ENCODE peak calls at places on chromosomes 7 and 10, in four cellular contexts. T, P, F and H are unnamed samples.

GRCh38 chr10:72108811-72109618 is 20.7 kb upstream of the SPOCK2 start:
- DNase-seq in F (no peak), P (no peak), T (no peak), H (no peak)

GRCh38 chr7:17255930-17256329 is 42.5 kb upstream of the AHR start:
- DNase-seq in P (no peak), F (no peak), T (no peak), H (no peak)

GRCh38 chr7:84637568-84638338 is 443.2 kb upstream of the SEMA3A start:
- DNase-seq in T (peak; percentile 35), F (no peak), P (peak; percentile 94), H (no peak)

GRCh38 chr7:97006146-97006950 is 995 bp downstream of the DLX6 start:
- DNase-seq in F (peak; percentile 52), T (no peak), P (peak; percentile 16), H (peak; percentile 75)

GRCh38 chr7:44962483-44963251 is 16.1 kb downstream of the MYO1G start:
- DNase-seq in P (peak; percentile 25), T (no peak), F (peak; percentile 37), H (peak; percentile 35)

GRCh38 chr10:63133787-63134557 is 844 bp downstream of the NRBF2 start:
- DNase-seq in T (no peak), F (no peak), P (peak; percentile 54), H (peak; percentile 66)

GRCh38 chr7:88062238-88062637 is 128.2 kb downstream of the ADAM22 start:
- DNase-seq in P (no peak), T (no peak), F (no peak), H (no peak)

GRCh38 chr7:91713669-91714068 is 166.8 kb downstream of the MTERF1 start:
- DNase-seq in T (no peak), F (no peak), P (no peak), H (no peak)

GRCh38 chr10:34667177-34667576 is 147.9 kb downstream of the PARD3 start:
- DNase-seq in F (no peak), T (no peak), P (no peak), H (no peak)

GRCh38 chr10:17872191-17873091 is 63.3 kb downstream of the MRC1 start:
- DNase-seq in P (peak; percentile 65), F (no peak), T (peak; percentile 21), H (no peak)

GRCh38 chr7:151680810-151681209 is 161.1 kb upstream of the RHEB start:
- DNase-seq in T (no peak), F (no peak), P (peak; percentile 73), H (no peak)

GRCh38 chr7:28619256-28619655 is 206.9 kb downstream of the CREB5 start:
- DNase-seq in T (no peak), F (no peak), P (no peak), H (no peak)

GRCh38 chr7:28617308-28617707 is 205.0 kb downstream of the CREB5 start:
- DNase-seq in P (no peak), T (no peak), F (no peak), H (no peak)

GRCh38 chr7:28618383-28618782 is 206.1 kb downstream of the CREB5 start:
- DNase-seq in F (no peak), P (no peak), T (no peak), H (no peak)

GRCh38 chr7:28613262-28613661 is 200.9 kb downstream of the CREB5 start:
- DNase-seq in F (no peak), T (no peak), P (no peak), H (no peak)

DNA sequence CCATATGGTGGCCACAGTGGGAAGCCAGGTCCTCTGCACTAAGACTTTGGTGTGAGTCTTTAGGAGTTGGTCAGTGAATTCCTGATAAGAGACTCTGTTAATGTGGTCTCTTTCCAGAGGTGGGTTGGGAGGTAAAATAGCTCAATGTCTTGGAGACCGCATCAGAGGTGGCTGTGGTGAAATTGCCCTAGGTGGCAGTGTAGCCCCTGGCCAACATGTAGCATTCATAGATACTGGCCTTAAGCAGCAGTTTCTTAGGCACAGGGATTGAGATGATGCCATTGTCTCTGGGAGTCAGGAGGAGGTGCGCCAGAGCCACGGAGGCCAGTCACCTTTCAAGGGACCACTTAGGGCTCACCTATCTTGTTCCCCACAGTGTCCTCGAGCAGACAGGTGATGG is 202.8 kb downstream of the CREB5 start:
- DNase-seq in P (no peak), F (no peak), T (no peak), H (no peak)
- TF ChIP-seq CTCF in P (peak; percentile 9), F (peak; percentile 21), T (peak; percentile 17), H (no peak)

DNA sequence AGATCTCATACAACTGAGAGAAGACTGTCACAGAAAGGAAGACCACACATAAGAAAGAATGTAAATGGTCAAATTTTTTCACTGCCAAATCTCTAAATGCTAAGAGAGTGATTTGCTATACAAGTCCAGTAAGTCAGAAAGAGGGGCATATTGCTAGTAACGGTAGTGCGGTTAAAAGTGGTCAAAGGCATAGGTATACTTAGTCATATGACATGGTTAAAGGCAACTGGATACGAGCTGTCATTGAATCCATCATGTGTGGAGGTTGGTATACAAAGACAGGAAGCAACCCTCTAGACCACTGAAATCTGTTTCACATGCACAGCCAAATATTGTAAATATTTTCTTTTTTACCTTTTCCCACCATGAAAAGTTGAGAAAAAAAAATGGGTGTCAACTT is 4.8 kb downstream of the INHBA start:
- DNase-seq in P (no peak), T (no peak), F (no peak), H (no peak)
- TF ChIP-seq CTCF in P (no peak), T (no peak), F (no peak), H (no peak)

DNA sequence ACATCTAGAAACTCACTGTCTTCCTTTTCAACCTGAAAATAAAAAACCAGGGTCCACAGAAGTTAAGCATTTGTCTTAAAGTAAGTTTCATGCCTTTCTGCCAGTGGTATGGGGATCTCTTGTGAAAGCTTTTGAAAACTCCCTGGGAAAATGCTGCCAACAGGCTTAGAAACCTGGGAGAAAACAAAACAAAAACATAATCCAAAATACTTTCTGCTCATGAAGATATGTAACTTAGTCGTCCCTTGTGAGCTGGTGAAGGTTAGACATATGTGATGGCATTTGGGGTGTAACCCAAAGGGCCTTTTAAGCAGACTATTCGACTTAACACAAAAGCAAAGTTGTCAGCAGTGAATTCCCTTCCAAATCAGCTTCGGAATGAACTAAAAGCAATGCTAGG is 66.4 kb upstream of the ZNF438 start:
- DNase-seq in T (no peak), F (no peak), P (peak; percentile 64), H (no peak)
- TF ChIP-seq CTCF in T (no peak), F (no peak), P (no peak), H (no peak)

GRCh38 chr10:70478191-70479160 is at the start of gene PALD1:
- DNase-seq in F (peak; percentile 31), T (peak; percentile 27), P (peak; percentile 5), H (peak; percentile 80)
- TF ChIP-seq CTCF in F (peak; percentile 10), T (no peak), P (no peak), H (no peak)